ENCODE peak calls at places on chromosomes 13 and 19, in ten cellular contexts. V is ovary; O is BJ; E is Karpas-422; N is CD8-positive, alpha-beta T cell; W is SK-N-SH; R is neuronal stem cell; A is cardiac muscle cell; Z is CD4-positive, alpha-beta memory T cell; G is Panc1. L is an unnamed sample.
A peak's percentile ranks its signal among the peaks of the same experiment; 100 is the strongest.

GRCh38 chr19:829129-829758 is 1.6 kb downstream of the AZU1 start:
- DNase-seq in V (no peak), O (no peak), E (no peak), N (no peak), W (no peak), R (no peak), A (no peak), Z (no peak), G (no peak), L (no peak)

GRCh38 chr13:79459906-79460305 is 21.0 kb upstream of the NDFIP2 start:
- DNase-seq in V (no peak), O (no peak), E (no peak), N (no peak), W (no peak), R (no peak), A (no peak), Z (no peak), G (no peak), L (no peak)

GRCh38 chr13:49657241-49657641 is 28.9 kb downstream of the ARL11 start:
- DNase-seq in V (no peak), O (no peak), E (no peak), N (no peak), W (no peak), R (no peak), A (no peak), Z (no peak), G (no peak), L (peak; percentile 50)

GRCh38 chr19:19652482-19653295 is 9.2 kb upstream of the GMIP start:
- DNase-seq in V (no peak), O (no peak), E (no peak), N (no peak), W (peak; percentile 25), R (no peak), A (peak; percentile 21), Z (no peak), G (no peak), L (peak; percentile 48)

GRCh38 chr13:79987323-79987722 is 353.6 kb downstream of the SPRY2 start:
- DNase-seq in V (no peak), O (no peak), E (no peak), N (no peak), W (no peak), R (no peak), A (no peak), Z (no peak), G (no peak), L (no peak)

GRCh38 chr19:52307275-52307674 is 10.3 kb downstream of the ZNF480 start:
- DNase-seq in V (no peak), O (no peak), E (peak; percentile 64), N (no peak), W (no peak), R (peak; percentile 20), A (peak; percentile 34), Z (no peak), G (no peak), L (no peak)

GRCh38 chr19:35046461-35046860 is 4.9 kb downstream of the HPN start:
- DNase-seq in V (no peak), O (no peak), E (no peak), N (no peak), W (no peak), R (no peak), A (no peak), Z (no peak), G (no peak), L (no peak)

GRCh38 chr19:291561-292280 is 518 bp upstream of the PLPP2 start:
- DNase-seq in V (no peak), O (no peak), E (no peak), N (no peak), W (peak; percentile 77), R (no peak), A (no peak), Z (no peak), G (no peak), L (peak; percentile 85)

GRCh38 chr19:57002765-57003164 is 117.0 kb upstream of the USP29 start:
- DNase-seq in V (peak; percentile 51), O (no peak), E (no peak), N (no peak), W (no peak), R (no peak), A (no peak), Z (no peak), G (no peak), L (no peak)

GRCh38 chr13:45162821-45163220 is 38.0 kb downstream of the KCTD4 start:
- DNase-seq in V (no peak), O (peak; percentile 72), E (no peak), N (no peak), W (no peak), R (no peak), A (peak; percentile 84), Z (no peak), G (peak; percentile 53), L (no peak)

GRCh38 chr19:12784394-12784870 is 6.9 kb upstream of the JUNB start:
- DNase-seq in V (no peak), O (no peak), E (peak; percentile 46), N (no peak), W (no peak), R (no peak), A (no peak), Z (no peak), G (no peak), L (peak; percentile 19)
- H3K4me3 ChIP-seq in V (no peak overlapping the region), O (no peak overlapping the region), E (no peak overlapping the region), N (no peak overlapping the region), W (no peak overlapping the region), R (no peak overlapping the region), A (no peak overlapping the region), Z (no peak overlapping the region), G (no peak overlapping the region), L (no peak overlapping the region)

GRCh38 chr13:113325779-113326178 is 28.7 kb downstream of the LAMP1 start:
- DNase-seq in V (no peak), O (no peak), E (no peak), N (no peak), W (no peak), R (no peak), A (no peak), Z (no peak), G (no peak), L (peak; percentile 62)
- H3K36me3 ChIP-seq in V (no peaks in the 10 kb centered on the region), O (peaks cover 13% of the 10 kb centered on the region), E (peaks cover 7% of the 10 kb centered on the region), N (peaks cover 15% of the 10 kb centered on the region), W (peaks cover 23% of the 10 kb centered on the region), R (peaks cover 45% of the 10 kb centered on the region), A (peaks cover 19% of the 10 kb centered on the region), Z (peaks cover 26% of the 10 kb centered on the region), G (peaks cover 3% of the 10 kb centered on the region), L (peaks cover 9% of the 10 kb centered on the region)

GRCh38 chr19:38245826-38246498 is 10.2 kb downstream of the PPP1R14A start:
- DNase-seq in V (peak; percentile 67), O (no peak), E (no peak), N (no peak), W (no peak), R (no peak), A (peak; percentile 59), Z (no peak), G (no peak), L (peak; percentile 24)

GRCh38 chr19:38239816-38240215 is 15.8 kb upstream of the DPF1 start:
- DNase-seq in V (no peak), O (no peak), E (no peak), N (no peak), W (no peak), R (no peak), A (no peak), Z (no peak), G (no peak), L (no peak)

GRCh38 chr19:38247734-38248268 is 8.4 kb downstream of the PPP1R14A start:
- DNase-seq in V (no peak), O (no peak), E (no peak), N (no peak), W (no peak), R (no peak), A (peak; percentile 61), Z (no peak), G (no peak), L (peak; percentile 16)

GRCh38 chr19:38247126-38247525 is 9.0 kb downstream of the PPP1R14A start:
- DNase-seq in V (no peak), O (no peak), E (no peak), N (no peak), W (no peak), R (no peak), A (peak; percentile 58), Z (no peak), G (no peak), L (no peak)

DNA sequence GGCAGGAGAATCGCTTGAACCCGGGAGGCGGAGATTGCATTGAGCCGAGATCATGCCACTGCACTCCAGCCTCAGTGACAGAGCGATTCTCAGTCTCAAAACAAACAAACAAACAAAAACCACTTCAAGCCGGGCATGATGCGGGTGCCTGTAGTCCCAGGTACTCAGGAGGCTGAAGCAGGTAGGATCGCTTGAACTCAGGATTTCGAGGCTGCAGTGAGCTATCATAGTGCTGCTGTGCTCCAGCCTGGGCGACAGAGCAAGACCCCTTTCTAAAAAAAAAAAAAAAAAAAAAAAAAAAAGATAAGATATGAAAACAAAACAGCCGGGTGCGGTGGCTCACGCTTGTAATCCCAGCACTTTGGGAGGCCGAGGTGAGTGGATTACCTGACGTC is 12.9 kb downstream of the PPP1R14A start:
- DNase-seq in V (no peak), O (no peak), E (no peak), N (no peak), W (no peak), R (no peak), A (no peak), Z (no peak), G (no peak), L (no peak)
- H3K27me3 ChIP-seq in V (no peaks in the 10 kb centered on the region), O (no peaks in the 10 kb centered on the region), E (no peaks in the 10 kb centered on the region), N (no peaks in the 10 kb centered on the region), W (no peaks in the 10 kb centered on the region), R (no peaks in the 10 kb centered on the region), A (no peaks in the 10 kb centered on the region), Z (no peaks in the 10 kb centered on the region), G (no peaks in the 10 kb centered on the region), L (no peaks in the 10 kb centered on the region)

GRCh38 chr19:41253660-41254059 is 10.5 kb upstream of the HNRNPUL1 start:
- DNase-seq in V (no peak), O (no peak), E (no peak), N (no peak), W (no peak), R (no peak), A (no peak), Z (no peak), G (no peak), L (no peak)
- H3K4me3 ChIP-seq in V (no peak overlapping the region), O (no peak overlapping the region), E (no peak overlapping the region), N (no peak overlapping the region), W (no peak overlapping the region), R (no peak overlapping the region), A (no peak overlapping the region), Z (no peak overlapping the region), G (no peak overlapping the region), L (no peak overlapping the region)

GRCh38 chr19:9700229-9700981 is 25.5 kb upstream of the ZNF562 start:
- DNase-seq in V (no peak), O (no peak), E (no peak), N (no peak), W (no peak), R (no peak), A (no peak), Z (no peak), G (no peak), L (no peak)
- H3K36me3 ChIP-seq in V (no peaks in the 10 kb centered on the region), O (no peaks in the 10 kb centered on the region), E (no peaks in the 10 kb centered on the region), N (no peaks in the 10 kb centered on the region), W (no peaks in the 10 kb centered on the region), R (no peaks in the 10 kb centered on the region), A (no peaks in the 10 kb centered on the region), Z (no peaks in the 10 kb centered on the region), G (no peaks in the 10 kb centered on the region), L (no peaks in the 10 kb centered on the region)